ENCODE peak calls at places on chromosomes 5 and 9, in eight cellular contexts. One of them, this sample, is unnamed.

GRCh38 chr9:14880951-14881465 is 29.2 kb downstream of the FREM1 start:
- DNase-seq in mucosa of descending colon: no peak
- DNase-seq in HCT116: no peak
- DNase-seq in transverse colon: no peak
- DNase-seq in right atrium auricular region: no peak
- DNase-seq in endothelial cell of umbilical vein: no peak
- DNase-seq in upper lobe of right lung: no peak
- DNase-seq in cardiac muscle cell: no peak
- DNase-seq in this sample: no peak

GRCh38 chr5:41371741-41372140 is 138.7 kb downstream of the PLCXD3 start:
- DNase-seq in endothelial cell of umbilical vein: no peak
- DNase-seq in transverse colon: no peak
- DNase-seq in right atrium auricular region: no peak
- DNase-seq in upper lobe of right lung: no peak
- DNase-seq in mucosa of descending colon: no peak
- DNase-seq in HCT116: no peak
- DNase-seq in cardiac muscle cell: no peak
- DNase-seq in this sample: no peak

GRCh38 chr9:21789541-21790037 is 12.8 kb upstream of the MTAP start:
- DNase-seq in mucosa of descending colon: no peak
- DNase-seq in endothelial cell of umbilical vein: peak; percentile 85
- DNase-seq in upper lobe of right lung: no peak
- DNase-seq in HCT116: peak; percentile 92
- DNase-seq in transverse colon: peak; percentile 49
- DNase-seq in cardiac muscle cell: peak; percentile 83
- DNase-seq in right atrium auricular region: no peak
- DNase-seq in this sample: peak; percentile 76

GRCh38 chr9:99354104-99354503 is 132.0 kb downstream of the SEC61B start:
- DNase-seq in upper lobe of right lung: no peak
- DNase-seq in mucosa of descending colon: no peak
- DNase-seq in endothelial cell of umbilical vein: no peak
- DNase-seq in transverse colon: no peak
- DNase-seq in HCT116: no peak
- DNase-seq in cardiac muscle cell: no peak
- DNase-seq in right atrium auricular region: no peak
- DNase-seq in this sample: no peak

GRCh38 chr9:95510610-95511231 is 6.0 kb downstream of the PTCH1 start:
- DNase-seq in mucosa of descending colon: peak; percentile 94
- DNase-seq in cardiac muscle cell: peak; percentile 98
- DNase-seq in endothelial cell of umbilical vein: peak; percentile 91
- DNase-seq in transverse colon: peak; percentile 92
- DNase-seq in upper lobe of right lung: peak; percentile 95
- DNase-seq in HCT116: peak; percentile 86
- DNase-seq in right atrium auricular region: peak; percentile 89
- DNase-seq in this sample: peak; percentile 80

GRCh38 chr5:76861616-76862015 is 11.8 kb downstream of the S100Z start:
- DNase-seq in right atrium auricular region: no peak
- DNase-seq in transverse colon: no peak
- DNase-seq in endothelial cell of umbilical vein: no peak
- DNase-seq in HCT116: no peak
- DNase-seq in upper lobe of right lung: no peak
- DNase-seq in mucosa of descending colon: no peak
- DNase-seq in cardiac muscle cell: no peak
- DNase-seq in this sample: no peak

GRCh38 chr9:1173211-1173610 is 123.1 kb downstream of the DMRT2 start:
- DNase-seq in upper lobe of right lung: peak; percentile 30
- DNase-seq in mucosa of descending colon: peak; percentile 55
- DNase-seq in endothelial cell of umbilical vein: no peak
- DNase-seq in cardiac muscle cell: no peak
- DNase-seq in HCT116: no peak
- DNase-seq in right atrium auricular region: no peak
- DNase-seq in transverse colon: peak; percentile 49
- DNase-seq in this sample: no peak

GRCh38 chr5:154236011-154236410 is 45.5 kb downstream of the GALNT10 start:
- DNase-seq in HCT116: no peak
- DNase-seq in transverse colon: no peak
- DNase-seq in endothelial cell of umbilical vein: no peak
- DNase-seq in right atrium auricular region: no peak
- DNase-seq in upper lobe of right lung: no peak
- DNase-seq in mucosa of descending colon: no peak
- DNase-seq in cardiac muscle cell: no peak
- DNase-seq in this sample: no peak

GRCh38 chr9:136949817-136950655 is 2.0 kb upstream of the LCN12 start:
- DNase-seq in HCT116: peak; percentile 85
- DNase-seq in cardiac muscle cell: peak; percentile 94
- DNase-seq in right atrium auricular region: peak; percentile 94
- DNase-seq in mucosa of descending colon: peak; percentile 99
- DNase-seq in upper lobe of right lung: peak; percentile 99
- DNase-seq in transverse colon: peak; percentile 98
- DNase-seq in endothelial cell of umbilical vein: peak; percentile 93
- DNase-seq in this sample: peak; percentile 97

GRCh38 chr5:146624179-146624578 is 108.2 kb upstream of the GPR151 start:
- DNase-seq in right atrium auricular region: no peak
- DNase-seq in mucosa of descending colon: no peak
- DNase-seq in cardiac muscle cell: peak; percentile 47
- DNase-seq in transverse colon: no peak
- DNase-seq in HCT116: no peak
- DNase-seq in endothelial cell of umbilical vein: no peak
- DNase-seq in upper lobe of right lung: no peak
- DNase-seq in this sample: no peak

GRCh38 chr5:128038641-128039040 is 44.9 kb upstream of the SLC12A2 start:
- DNase-seq in transverse colon: no peak
- DNase-seq in HCT116: peak; percentile 77
- DNase-seq in mucosa of descending colon: no peak
- DNase-seq in upper lobe of right lung: no peak
- DNase-seq in right atrium auricular region: no peak
- DNase-seq in cardiac muscle cell: peak; percentile 42
- DNase-seq in endothelial cell of umbilical vein: peak; percentile 94
- DNase-seq in this sample: no peak

GRCh38 chr9:70569070-70569772 is 154.8 kb upstream of the KLF9 start:
- DNase-seq in upper lobe of right lung: no peak
- DNase-seq in right atrium auricular region: no peak
- DNase-seq in mucosa of descending colon: no peak
- DNase-seq in transverse colon: no peak
- DNase-seq in HCT116: no peak
- DNase-seq in endothelial cell of umbilical vein: no peak
- DNase-seq in cardiac muscle cell: no peak
- DNase-seq in this sample: no peak

GRCh38 chr9:124040935-124041816 is 29.6 kb downstream of the LHX2 start:
- DNase-seq in cardiac muscle cell: peak; percentile 52
- DNase-seq in transverse colon: peak; percentile 58
- DNase-seq in endothelial cell of umbilical vein: peak; percentile 28
- DNase-seq in mucosa of descending colon: peak; percentile 69
- DNase-seq in upper lobe of right lung: peak; percentile 69
- DNase-seq in right atrium auricular region: no peak
- DNase-seq in HCT116: no peak
- DNase-seq in this sample: peak; percentile 28

GRCh38 chr5:75364571-75365280 is 27.7 kb downstream of the HMGCR start:
- DNase-seq in cardiac muscle cell: no peak
- DNase-seq in mucosa of descending colon: no peak
- DNase-seq in right atrium auricular region: no peak
- DNase-seq in upper lobe of right lung: no peak
- DNase-seq in transverse colon: no peak
- DNase-seq in HCT116: no peak
- DNase-seq in endothelial cell of umbilical vein: no peak
- DNase-seq in this sample: no peak

GRCh38 chr5:82396871-82397514 is 118.8 kb upstream of the RPS23 start:
- DNase-seq in cardiac muscle cell: peak; percentile 39
- DNase-seq in mucosa of descending colon: peak; percentile 37
- DNase-seq in upper lobe of right lung: peak; percentile 74
- DNase-seq in HCT116: peak; percentile 54
- DNase-seq in right atrium auricular region: peak; percentile 89
- DNase-seq in endothelial cell of umbilical vein: peak; percentile 98
- DNase-seq in transverse colon: peak; percentile 47
- DNase-seq in this sample: no peak

GRCh38 chr9:115364991-115365390 is 247.0 kb upstream of the TNC start:
- DNase-seq in right atrium auricular region: no peak
- DNase-seq in endothelial cell of umbilical vein: no peak
- DNase-seq in mucosa of descending colon: no peak
- DNase-seq in cardiac muscle cell: no peak
- DNase-seq in upper lobe of right lung: no peak
- DNase-seq in transverse colon: no peak
- DNase-seq in HCT116: no peak
- DNase-seq in this sample: no peak

GRCh38 chr5:159440235-159440634 is 109.9 kb upstream of the IL12B start:
- DNase-seq in HCT116: no peak
- DNase-seq in mucosa of descending colon: no peak
- DNase-seq in upper lobe of right lung: no peak
- DNase-seq in right atrium auricular region: no peak
- DNase-seq in cardiac muscle cell: no peak
- DNase-seq in endothelial cell of umbilical vein: no peak
- DNase-seq in transverse colon: no peak
- DNase-seq in this sample: no peak

GRCh38 chr5:52746539-52746938 is 41.2 kb upstream of the ITGA1 start:
- DNase-seq in mucosa of descending colon: no peak
- DNase-seq in cardiac muscle cell: no peak
- DNase-seq in HCT116: no peak
- DNase-seq in transverse colon: no peak
- DNase-seq in upper lobe of right lung: no peak
- DNase-seq in right atrium auricular region: no peak
- DNase-seq in endothelial cell of umbilical vein: no peak
- DNase-seq in this sample: no peak

GRCh38 chr9:135664266-135664665 is 1.2 kb downstream of the LCN9 start:
- DNase-seq in cardiac muscle cell: no peak
- DNase-seq in endothelial cell of umbilical vein: no peak
- DNase-seq in mucosa of descending colon: no peak
- DNase-seq in HCT116: no peak
- DNase-seq in transverse colon: no peak
- DNase-seq in right atrium auricular region: no peak
- DNase-seq in upper lobe of right lung: no peak
- DNase-seq in this sample: no peak

GRCh38 chr5:173303878-173304590 is 24.2 kb downstream of the STC2 start:
- DNase-seq in upper lobe of right lung: no peak
- DNase-seq in endothelial cell of umbilical vein: no peak
- DNase-seq in cardiac muscle cell: peak; percentile 89
- DNase-seq in right atrium auricular region: no peak
- DNase-seq in transverse colon: no peak
- DNase-seq in HCT116: no peak
- DNase-seq in mucosa of descending colon: no peak
- DNase-seq in this sample: no peak
- H3K9me3 ChIP-seq in upper lobe of right lung: no peaks in the 10 kb centered on the region
- H3K9me3 ChIP-seq in endothelial cell of umbilical vein: no peaks in the 10 kb centered on the region
- H3K9me3 ChIP-seq in cardiac muscle cell: no peaks in the 10 kb centered on the region
- H3K9me3 ChIP-seq in right atrium auricular region: no peaks in the 10 kb centered on the region
- H3K9me3 ChIP-seq in transverse colon: peaks cover 7% of the 10 kb centered on the region
- H3K9me3 ChIP-seq in HCT116: peaks cover 7% of the 10 kb centered on the region
- H3K9me3 ChIP-seq in mucosa of descending colon: peaks cover 3% of the 10 kb centered on the region
- H3K9me3 ChIP-seq in this sample: no peaks in the 10 kb centered on the region

GRCh38 chr5:80757290-80757689 is 102.5 kb upstream of the DHFR start:
- DNase-seq in HCT116: no peak
- DNase-seq in upper lobe of right lung: no peak
- DNase-seq in endothelial cell of umbilical vein: no peak
- DNase-seq in transverse colon: no peak
- DNase-seq in mucosa of descending colon: no peak
- DNase-seq in right atrium auricular region: no peak
- DNase-seq in cardiac muscle cell: no peak
- DNase-seq in this sample: no peak
- H3K4me3 ChIP-seq in HCT116: no peak overlapping the region
- H3K4me3 ChIP-seq in upper lobe of right lung: no peak overlapping the region
- H3K4me3 ChIP-seq in endothelial cell of umbilical vein: no peak overlapping the region
- H3K4me3 ChIP-seq in transverse colon: no peak overlapping the region
- H3K4me3 ChIP-seq in mucosa of descending colon: no peak overlapping the region
- H3K4me3 ChIP-seq in right atrium auricular region: no peak overlapping the region
- H3K4me3 ChIP-seq in cardiac muscle cell: no peak overlapping the region
- H3K4me3 ChIP-seq in this sample: no peak overlapping the region

GRCh38 chr9:89750117-89750551 is 145.3 kb downstream of the GADD45G start:
- DNase-seq in right atrium auricular region: no peak
- DNase-seq in mucosa of descending colon: no peak
- DNase-seq in HCT116: no peak
- DNase-seq in endothelial cell of umbilical vein: no peak
- DNase-seq in transverse colon: no peak
- DNase-seq in cardiac muscle cell: no peak
- DNase-seq in upper lobe of right lung: no peak
- DNase-seq in this sample: no peak
- H3K9me3 ChIP-seq in right atrium auricular region: no peaks in the 10 kb centered on the region
- H3K9me3 ChIP-seq in mucosa of descending colon: no peaks in the 10 kb centered on the region
- H3K9me3 ChIP-seq in HCT116: no peaks in the 10 kb centered on the region
- H3K9me3 ChIP-seq in endothelial cell of umbilical vein: no peaks in the 10 kb centered on the region
- H3K9me3 ChIP-seq in transverse colon: no peaks in the 10 kb centered on the region
- H3K9me3 ChIP-seq in cardiac muscle cell: no peaks in the 10 kb centered on the region
- H3K9me3 ChIP-seq in upper lobe of right lung: no peaks in the 10 kb centered on the region
- H3K9me3 ChIP-seq in this sample: no peaks in the 10 kb centered on the region

DNA sequence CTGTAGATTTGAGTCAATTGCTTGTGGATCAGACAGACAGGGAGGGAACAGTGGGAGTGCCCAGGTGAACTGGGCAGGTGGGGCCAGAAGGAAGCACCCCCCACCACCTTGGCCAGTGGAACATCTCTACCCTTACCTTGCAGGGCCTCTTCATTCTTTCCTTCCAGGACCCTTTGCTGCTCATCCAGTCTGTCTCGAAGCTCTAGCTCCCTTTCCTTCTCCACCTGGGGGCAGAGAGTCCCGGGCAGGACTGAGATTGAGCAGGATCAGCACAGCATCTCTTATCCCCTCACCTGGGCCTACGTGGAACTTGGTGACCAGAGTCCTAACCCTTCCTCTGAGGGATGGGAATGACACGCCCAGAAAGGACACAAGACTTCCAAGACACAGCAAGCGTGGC is 25.0 kb downstream of the CCDC69 start:
- DNase-seq in mucosa of descending colon: no peak
- DNase-seq in cardiac muscle cell: no peak
- DNase-seq in HCT116: no peak
- DNase-seq in right atrium auricular region: peak; percentile 42
- DNase-seq in upper lobe of right lung: peak; percentile 26
- DNase-seq in transverse colon: no peak
- DNase-seq in endothelial cell of umbilical vein: no peak
- DNase-seq in this sample: no peak
- H3K4me3 ChIP-seq in mucosa of descending colon: no peak overlapping the region
- H3K4me3 ChIP-seq in cardiac muscle cell: no peak overlapping the region
- H3K4me3 ChIP-seq in HCT116: no peak overlapping the region
- H3K4me3 ChIP-seq in right atrium auricular region: no peak overlapping the region
- H3K4me3 ChIP-seq in upper lobe of right lung: no peak overlapping the region
- H3K4me3 ChIP-seq in transverse colon: no peak overlapping the region
- H3K4me3 ChIP-seq in endothelial cell of umbilical vein: no peak overlapping the region
- H3K4me3 ChIP-seq in this sample: no peak overlapping the region

DNA sequence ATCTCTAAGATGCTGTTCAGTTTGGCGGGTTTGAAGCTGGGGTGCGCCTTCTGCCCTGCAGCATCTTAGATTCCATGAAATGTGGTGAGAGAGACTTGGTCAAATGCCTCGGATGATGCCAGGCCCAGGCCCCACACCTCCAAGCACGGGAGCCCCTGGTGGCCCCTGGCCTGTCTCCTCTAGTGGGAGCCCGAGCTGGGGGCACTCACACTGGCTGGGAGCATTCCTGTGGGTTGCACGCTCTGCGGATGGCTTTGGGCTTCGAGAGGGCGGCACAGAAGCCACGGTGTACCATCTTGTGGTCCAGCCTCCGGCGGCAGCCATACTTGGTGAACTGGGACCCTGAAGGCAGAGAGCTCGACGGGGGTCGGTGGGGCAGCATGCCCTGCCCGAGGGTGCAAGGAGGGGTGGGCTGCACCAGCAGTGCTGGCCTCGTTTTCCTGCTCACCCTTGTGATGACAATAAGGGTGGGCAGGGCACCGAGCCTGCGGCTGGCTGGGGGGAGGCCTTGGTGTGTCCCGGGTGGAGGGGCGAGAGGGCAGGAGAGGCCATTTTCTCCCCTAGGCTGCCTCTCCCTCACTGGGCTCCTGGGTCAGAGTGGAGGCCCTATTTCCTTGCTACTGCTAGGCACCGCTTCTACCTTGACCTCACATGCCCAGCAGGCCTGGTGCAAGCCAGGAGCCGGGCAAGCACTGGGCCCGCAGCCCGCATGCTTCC is 65.8 kb downstream of the ZNF354C start:
- DNase-seq in mucosa of descending colon: no peak
- DNase-seq in upper lobe of right lung: peak; percentile 50
- DNase-seq in endothelial cell of umbilical vein: no peak
- DNase-seq in transverse colon: no peak
- DNase-seq in right atrium auricular region: no peak
- DNase-seq in cardiac muscle cell: no peak
- DNase-seq in HCT116: no peak
- DNase-seq in this sample: no peak
- H3K9me3 ChIP-seq in mucosa of descending colon: peaks cover 28% of the 10 kb centered on the region
- H3K9me3 ChIP-seq in upper lobe of right lung: no peaks in the 10 kb centered on the region
- H3K9me3 ChIP-seq in endothelial cell of umbilical vein: peaks cover 2% of the 10 kb centered on the region
- H3K9me3 ChIP-seq in transverse colon: no peaks in the 10 kb centered on the region
- H3K9me3 ChIP-seq in right atrium auricular region: no peaks in the 10 kb centered on the region
- H3K9me3 ChIP-seq in cardiac muscle cell: no peaks in the 10 kb centered on the region
- H3K9me3 ChIP-seq in HCT116: no peaks in the 10 kb centered on the region
- H3K9me3 ChIP-seq in this sample: no peaks in the 10 kb centered on the region